ENCODE peak calls at places on chromosome 5, in six cellular contexts. D is fibroblast of lung, I is WTC11, P is tibial nerve, F is PC-9, N is NB4. B is an unnamed sample.

GRCh38 chr5:102715405-102715804 is 39.7 kb upstream of the PAM start:
- DNase-seq in D (peak), I (no peak), P (no peak), F (peak), N (no peak), B (no peak)

GRCh38 chr5:121963409-121963808 is 1.6 kb downstream of the SRFBP1 start:
- DNase-seq in D (no peak), I (no peak), P (no peak), F (no peak), N (no peak), B (no peak)

GRCh38 chr5:15285901-15286583 is 213.9 kb upstream of the FBXL7 start:
- DNase-seq in D (peak), I (no peak), P (no peak), F (no peak), N (peak), B (no peak)

GRCh38 chr5:86143837-86144236 is 473.9 kb upstream of the COX7C start:
- DNase-seq in D (peak), I (no peak), P (no peak), F (no peak), N (no peak), B (no peak)

GRCh38 chr5:65066385-65066784 is 297.7 kb downstream of the CWC27 start:
- DNase-seq in D (no peak), I (no peak), P (no peak), F (no peak), N (peak), B (no peak)

GRCh38 chr5:2753452-2754409 is 2.3 kb upstream of the IRX2 start:
- DNase-seq in D (no peak), I (no peak), P (no peak), F (no peak), N (no peak), B (no peak)

GRCh38 chr5:127813633-127814171 is 110.5 kb downstream of the CCDC192 start:
- DNase-seq in D (peak), I (no peak), P (no peak), F (peak), N (no peak), B (no peak)

GRCh38 chr5:115398726-115399125 is 102.3 kb upstream of the CCDC112 start:
- DNase-seq in D (peak), I (no peak), P (no peak), F (peak), N (no peak), B (no peak)

GRCh38 chr5:55383254-55383653 is 75.5 kb downstream of the MTREX start:
- DNase-seq in D (no peak), I (no peak), P (no peak), F (no peak), N (no peak), B (no peak)

GRCh38 chr5:43008369-43009158 is 31.6 kb downstream of the ANXA2R start:
- DNase-seq in D (peak), I (peak), P (peak), F (peak), N (peak), B (peak)
- TF ChIP-seq CTCF in D (no peak), I (no peak), P (no peak), F (peak), N (peak), B (no peak)

GRCh38 chr5:90306613-90307012 is 102.9 kb downstream of the CETN3 start:
- DNase-seq in D (no peak), I (no peak), P (no peak), F (no peak), N (no peak), B (no peak)

GRCh38 chr5:90305022-90305720 is 104.4 kb downstream of the CETN3 start:
- DNase-seq in D (no peak), I (no peak), P (no peak), F (no peak), N (no peak), B (no peak)

GRCh38 chr5:90307386-90308181 is 102.0 kb downstream of the CETN3 start:
- DNase-seq in D (peak), I (no peak), P (no peak), F (no peak), N (no peak), B (no peak)

GRCh38 chr5:90312027-90312426 is 97.5 kb downstream of the CETN3 start:
- DNase-seq in D (no peak), I (no peak), P (no peak), F (no peak), N (no peak), B (no peak)

GRCh38 chr5:90308787-90309585 is 100.6 kb downstream of the CETN3 start:
- DNase-seq in D (peak), I (no peak), P (no peak), F (no peak), N (no peak), B (no peak)
- TF ChIP-seq CTCF in D (no peak), I (no peak), P (no peak), F (no peak), N (no peak), B (no peak)

GRCh38 chr5:74031536-74031935 is 405.5 kb downstream of the ARHGEF28 start:
- DNase-seq in D (no peak), I (no peak), P (no peak), F (no peak), N (no peak), B (no peak)

GRCh38 chr5:74040065-74040551 is 414.1 kb downstream of the ARHGEF28 start:
- DNase-seq in D (peak), I (no peak), P (no peak), F (no peak), N (no peak), B (no peak)

GRCh38 chr5:74034738-74035137 is 408.7 kb downstream of the ARHGEF28 start:
- DNase-seq in D (peak), I (no peak), P (no peak), F (no peak), N (no peak), B (no peak)

GRCh38 chr5:74032617-74033016 is 406.6 kb downstream of the ARHGEF28 start:
- DNase-seq in D (no peak), I (no peak), P (no peak), F (no peak), N (no peak), B (no peak)

GRCh38 chr5:74035521-74035937 is 409.5 kb downstream of the ARHGEF28 start:
- DNase-seq in D (peak), I (peak), P (no peak), F (peak), N (peak), B (no peak)
- TF ChIP-seq CTCF in D (peak), I (no peak), P (peak), F (peak), N (peak), B (no peak)

GRCh38 chr5:128842241-128842640 is 123.0 kb upstream of the SLC27A6 start:
- DNase-seq in D (peak), I (no peak), P (no peak), F (no peak), N (no peak), B (no peak)

GRCh38 chr5:128838631-128839030 is 126.7 kb upstream of the SLC27A6 start:
- DNase-seq in D (no peak), I (no peak), P (no peak), F (no peak), N (no peak), B (no peak)

GRCh38 chr5:128850049-128850448 is 115.2 kb upstream of the SLC27A6 start:
- DNase-seq in D (no peak), I (no peak), P (no peak), F (no peak), N (no peak), B (no peak)

DNA sequence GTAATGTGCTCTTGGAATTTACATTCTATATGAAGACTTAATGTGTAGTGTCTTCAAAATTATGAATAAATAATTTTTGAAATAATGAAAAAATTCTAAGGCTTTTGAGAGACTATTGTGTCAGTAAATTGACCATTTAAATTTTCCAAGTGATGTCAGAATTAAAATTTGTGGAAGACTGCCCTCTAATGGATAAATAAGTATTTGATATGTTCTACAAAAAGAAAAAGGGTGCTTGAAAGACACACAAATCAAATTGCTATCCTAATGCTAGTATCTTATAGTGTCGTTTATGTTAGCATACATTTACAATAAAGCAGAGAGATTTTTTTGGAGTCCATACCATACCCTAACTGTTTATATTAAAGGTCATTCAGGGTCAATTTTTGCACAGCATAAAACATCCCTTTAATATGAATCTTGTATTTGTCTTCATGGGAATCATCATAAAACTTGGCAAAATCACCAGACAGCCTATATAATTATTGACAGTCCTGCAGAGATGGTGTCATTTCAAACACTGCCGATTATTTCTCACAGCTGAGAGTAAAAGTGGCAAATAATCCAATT is 120.8 kb upstream of the SLC27A6 start:
- DNase-seq in D (peak), I (no peak), P (no peak), F (no peak), N (peak), B (no peak)
- TF ChIP-seq CTCF in D (no peak), I (no peak), P (peak), F (peak), N (no peak), B (no peak)

GRCh38 chr5:74638776-74639537 is 1.6 kb downstream of the ENC1 start:
- DNase-seq in D (peak), I (no peak), P (no peak), F (no peak), N (peak), B (no peak)

GRCh38 chr5:74641014-74641777 is 668 bp upstream of the ENC1 start:
- DNase-seq in D (peak), I (peak), P (peak), F (peak), N (peak), B (peak)

GRCh38 chr5:74641778-74642542 is 1.4 kb upstream of the ENC1 start:
- DNase-seq in D (peak), I (no peak), P (no peak), F (peak), N (peak), B (no peak)

GRCh38 chr5:74640450-74641013 is at the start of gene ENC1:
- DNase-seq in D (peak), I (peak), P (peak), F (peak), N (peak), B (peak)

DNA sequence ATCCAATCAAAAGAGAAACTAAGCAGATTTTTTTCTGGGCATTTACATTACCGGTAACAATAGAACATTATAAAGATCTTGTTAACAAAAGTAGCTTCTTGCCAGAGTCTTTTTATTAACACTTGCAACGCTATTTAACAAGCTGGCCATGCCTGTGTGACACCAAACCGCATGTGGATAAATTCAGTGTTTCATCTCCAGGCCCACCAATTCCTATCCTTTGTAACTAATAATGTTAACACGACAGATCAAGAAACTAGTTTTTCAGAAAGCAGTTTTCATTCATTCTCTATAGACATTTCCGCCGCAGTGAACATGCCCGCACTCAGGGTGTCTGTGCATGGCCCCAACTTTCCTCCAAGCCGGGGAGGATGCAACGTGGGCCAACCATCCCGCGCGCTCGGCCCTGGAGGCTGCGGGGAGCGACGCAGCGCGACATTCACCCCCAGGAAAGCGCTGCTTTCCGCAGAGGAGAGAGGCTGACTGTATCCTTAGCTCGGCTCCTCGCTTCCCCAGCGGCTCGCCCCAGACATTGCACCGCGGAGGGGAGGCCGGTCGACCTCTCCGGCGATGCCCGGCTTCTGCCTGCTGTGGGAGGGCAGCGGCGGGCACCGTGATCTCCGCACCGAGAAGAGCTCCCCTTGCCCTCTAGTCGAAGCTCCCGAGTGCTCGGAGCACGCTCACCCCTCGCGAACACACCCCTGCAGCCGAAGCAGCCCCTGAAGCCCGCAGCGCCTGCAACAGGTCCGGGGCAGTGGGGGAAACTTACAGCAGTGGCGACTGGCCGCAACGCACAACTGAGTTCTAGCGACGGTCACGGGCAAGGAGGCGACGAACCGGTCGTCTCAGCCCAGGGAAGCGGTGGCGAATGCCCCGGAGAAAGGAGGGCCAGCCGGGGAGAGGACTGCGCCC is 734 bp downstream of the ENC1 start:
- DNase-seq in D (no peak), I (peak), P (no peak), F (no peak), N (peak), B (no peak)
- TF ChIP-seq CTCF in D (no peak), I (no peak), P (no peak), F (no peak), N (no peak), B (no peak)

GRCh38 chr5:133756756-133757155 is 144.4 kb upstream of the FSTL4 start:
- DNase-seq in D (no peak), I (no peak), P (no peak), F (no peak), N (no peak), B (no peak)

GRCh38 chr5:133756036-133756435 is 143.7 kb upstream of the FSTL4 start:
- DNase-seq in D (no peak), I (no peak), P (no peak), F (no peak), N (no peak), B (no peak)

GRCh38 chr5:133753856-133754255 is 141.5 kb upstream of the FSTL4 start:
- DNase-seq in D (no peak), I (no peak), P (no peak), F (no peak), N (no peak), B (no peak)

GRCh38 chr5:133757396-133757795 is 145.1 kb upstream of the FSTL4 start:
- DNase-seq in D (no peak), I (no peak), P (no peak), F (no peak), N (no peak), B (no peak)

DNA sequence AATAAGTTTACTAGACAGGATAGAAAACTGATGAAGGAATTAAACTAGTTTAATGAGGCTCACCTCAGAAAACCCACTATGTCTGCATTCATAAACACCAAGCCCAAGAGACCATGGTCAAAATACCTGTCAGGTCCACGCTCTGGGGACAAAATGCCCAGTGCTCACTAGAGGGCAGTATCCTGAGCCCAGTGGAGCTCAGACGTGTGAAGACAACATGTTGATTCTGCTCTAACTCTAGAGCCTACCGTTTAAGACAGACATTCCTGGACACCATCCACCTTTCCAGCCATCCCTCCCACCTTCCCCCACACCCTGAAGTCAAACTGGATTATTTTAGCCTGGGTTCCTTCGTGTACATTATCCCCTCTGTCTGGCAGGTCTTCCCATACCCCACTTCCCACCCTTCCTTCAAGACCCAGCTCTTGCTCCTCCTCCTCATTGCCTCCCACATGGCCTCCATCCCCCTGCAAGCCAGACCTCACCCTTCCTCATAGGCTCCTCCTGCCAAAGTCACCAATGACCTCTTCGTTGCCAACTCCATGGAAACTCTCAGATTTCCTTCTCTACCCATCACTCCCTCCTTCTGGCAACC is 142.3 kb upstream of the FSTL4 start:
- DNase-seq in D (peak), I (peak), P (no peak), F (no peak), N (peak), B (no peak)
- TF ChIP-seq CTCF in D (peak), I (no peak), P (peak), F (peak), N (peak), B (no peak)